ENCODE peak calls at places on chromosome 20, in eight cellular contexts. Q is mucosa of descending colon; W is hepatocyte; E is OCI-M1; C is body of pancreas; S is nucleus accumbens; X is AG09319; Y is activated naive CD4-positive, alpha-beta T cell. G is an unnamed sample.

GRCh38 chr20:19826179-19826914 is 68.3 kb downstream of the RIN2 start:
- DNase-seq in C (no peak), Q (no peak), Y (no peak), X (no peak), E (no peak), W (no peak), S (no peak), G (no peak)

GRCh38 chr20:45886590-45887345 is 654 bp downstream of the SPATA25 start:
- DNase-seq in E (no peak), Q (no peak), X (no peak), C (no peak), W (no peak), S (no peak), Y (no peak), G (no peak)

GRCh38 chr20:7695622-7696021 is 244.6 kb downstream of the HAO1 start:
- DNase-seq in X (peak), C (no peak), E (no peak), Y (no peak), W (no peak), Q (no peak), S (no peak), G (peak)

GRCh38 chr20:23265226-23265625 is 85.4 kb upstream of the NXT1 start:
- DNase-seq in Q (no peak), W (no peak), X (no peak), C (no peak), Y (no peak), E (no peak), S (no peak), G (peak)

GRCh38 chr20:38092260-38092857 is 58.8 kb downstream of the RPRD1B start:
- DNase-seq in S (no peak), X (no peak), Y (no peak), W (no peak), C (no peak), Q (no peak), E (no peak), G (no peak)

GRCh38 chr20:52103469-52103910 is 88.1 kb downstream of the ZFP64 start:
- DNase-seq in E (no peak), W (no peak), X (no peak), C (no peak), Y (no peak), S (no peak), Q (no peak), G (peak)

GRCh38 chr20:48722737-48723191 is 105.0 kb downstream of the PREX1 start:
- DNase-seq in Y (no peak), W (peak), X (no peak), E (no peak), C (peak), S (no peak), Q (peak), G (no peak)

GRCh38 chr20:64161595-64162238 is 2.5 kb upstream of the MYT1 start:
- DNase-seq in W (peak), Y (no peak), S (no peak), Q (peak), X (no peak), C (peak), E (peak), G (peak)

GRCh38 chr20:37200926-37201826 is 21.8 kb upstream of the MROH8 start:
- DNase-seq in Q (peak), C (no peak), E (no peak), W (no peak), S (no peak), Y (no peak), X (no peak), G (no peak)

GRCh38 chr20:37901667-37902503 is 1.0 kb upstream of the VSTM2L start:
- DNase-seq in C (peak), Q (peak), X (peak), W (peak), S (no peak), E (peak), Y (no peak), G (peak)

GRCh38 chr20:1164871-1165270 is 19.9 kb downstream of the TMEM74B start:
- DNase-seq in S (no peak), Q (no peak), W (no peak), C (no peak), Y (no peak), E (no peak), X (no peak), G (no peak)

GRCh38 chr20:59063358-59064213 is 21.0 kb upstream of the PRELID3B start:
- DNase-seq in Q (no peak), C (peak), S (no peak), W (peak), Y (no peak), E (no peak), X (no peak), G (peak)

GRCh38 chr20:32534661-32535240 is 50.4 kb downstream of the NOL4L start:
- DNase-seq in E (no peak), X (no peak), C (no peak), S (no peak), W (no peak), Y (no peak), Q (no peak), G (no peak)

GRCh38 chr20:56003966-56004365 is 1.4 kb downstream of the CBLN4 start:
- DNase-seq in S (no peak), X (no peak), C (no peak), W (peak), E (no peak), Q (peak), Y (no peak), G (no peak)

GRCh38 chr20:36845288-36845969 is 30.5 kb upstream of the TLDC2 start:
- DNase-seq in E (no peak), C (no peak), X (no peak), Q (peak), W (no peak), Y (no peak), S (no peak), G (no peak)

GRCh38 chr20:34971038-34971872 is 15.6 kb downstream of the MYH7B start:
- DNase-seq in Y (no peak), Q (no peak), S (no peak), X (no peak), C (no peak), E (no peak), W (no peak), G (no peak)

GRCh38 chr20:58131111-58131510 is 97.3 kb downstream of the ANKRD60 start:
- DNase-seq in W (no peak), Q (no peak), X (no peak), S (no peak), E (no peak), Y (no peak), C (no peak), G (no peak)